ENCODE peak calls at places on chromosomes 1 and 21, in five cellular contexts. U is breast epithelium, Q is NB4, P is prostate gland, S is neuronal stem cell. E is an unnamed sample.

GRCh38 chr1:227927971-227928741 is 19.6 kb downstream of the WNT9A start:
- DNase-seq in U (no peak), Q (no peak), P (no peak), S (no peak), E (no peak)

GRCh38 chr1:169052727-169053126 is 53.8 kb upstream of the ATP1B1 start:
- DNase-seq in U (no peak), Q (peak; percentile 7), P (no peak), S (no peak), E (no peak)

GRCh38 chr1:67242016-67242415 is 65.7 kb upstream of the IL12RB2 start:
- DNase-seq in U (no peak), Q (no peak), P (no peak), S (no peak), E (no peak)

GRCh38 chr1:181704556-181704955 is 221.2 kb downstream of the CACNA1E start:
- DNase-seq in U (no peak), Q (no peak), P (no peak), S (peak; percentile 20), E (no peak)

GRCh38 chr1:204294371-204294770 is 65.4 kb downstream of the PLEKHA6 start:
- DNase-seq in U (peak; percentile 81), Q (no peak), P (no peak), S (no peak), E (no peak)

GRCh38 chr1:51627672-51628071 is 10.8 kb downstream of the OSBPL9 start:
- DNase-seq in U (no peak), Q (peak; percentile 61), P (no peak), S (no peak), E (peak; percentile 59)

GRCh38 chr1:151513626-151514101 is 2.5 kb downstream of the CGN start:
- DNase-seq in U (peak; percentile 58), Q (no peak), P (peak; percentile 67), S (no peak), E (no peak)

GRCh38 chr1:75559800-75560199 is 51.1 kb downstream of the SLC44A5 start:
- DNase-seq in U (no peak), Q (no peak), P (no peak), S (no peak), E (no peak)

GRCh38 chr1:206899717-206900116 is 2.5 kb downstream of the IL24 start:
- DNase-seq in U (no peak), Q (no peak), P (no peak), S (no peak), E (peak; percentile 52)

GRCh38 chr1:230237805-230238204 is 170.8 kb downstream of the GALNT2 start:
- DNase-seq in U (no peak), Q (no peak), P (no peak), S (no peak), E (no peak)

GRCh38 chr1:49416758-49417157 is 607.0 kb downstream of the AGBL4 start:
- DNase-seq in U (no peak), Q (no peak), P (no peak), S (no peak), E (no peak)

GRCh38 chr1:98288494-98288893 is 367.7 kb upstream of the DPYD start:
- DNase-seq in U (no peak), Q (peak; percentile 17), P (no peak), S (no peak), E (no peak)

GRCh38 chr1:98289296-98289695 is 368.5 kb upstream of the DPYD start:
- DNase-seq in U (no peak), Q (no peak), P (no peak), S (no peak), E (no peak)

GRCh38 chr1:98286656-98287055 is 365.8 kb upstream of the DPYD start:
- DNase-seq in U (no peak), Q (no peak), P (no peak), S (no peak), E (no peak)
- H3K4me3 ChIP-seq in U (no peak overlapping the region), Q (no peak overlapping the region), P (no peak overlapping the region), S (no peak overlapping the region), E (no peak overlapping the region)

GRCh38 chr1:9428601-9429368 is 110.5 kb upstream of the SLC25A33 start:
- DNase-seq in U (peak; percentile 100), Q (peak; percentile 98), P (peak; percentile 100), S (peak; percentile 99), E (peak; percentile 98)
- H3K4me3 ChIP-seq in U (peak overlapping the region; percentile 67), Q (peak overlapping the region; percentile 61), P (peak overlapping the region; percentile 36), S (peak overlapping the region; percentile 75), E (peak overlapping the region; percentile 35)

DNA sequence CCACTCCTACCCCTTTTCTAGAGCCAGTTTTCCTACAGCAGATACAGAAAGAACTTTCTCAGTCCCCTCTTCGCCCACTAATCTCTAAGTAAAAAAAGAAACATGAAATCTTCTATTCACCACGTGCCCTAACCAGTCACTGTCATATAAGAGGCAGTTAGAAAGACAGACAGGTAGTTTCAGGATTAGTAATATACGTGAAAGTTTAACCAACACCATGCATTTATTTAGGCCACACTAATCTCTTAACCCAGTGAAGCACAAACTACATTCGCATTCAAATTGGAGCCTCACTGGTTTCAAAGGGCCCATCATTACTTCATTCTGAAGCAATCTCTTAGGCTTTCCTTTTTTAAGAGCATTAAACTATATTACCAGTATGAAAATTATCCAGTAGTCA is 10.1 kb downstream of the GPATCH2 start:
- DNase-seq in U (no peak), Q (no peak), P (no peak), S (no peak), E (no peak)
- H3K4me3 ChIP-seq in U (no peak overlapping the region), Q (no peak overlapping the region), P (no peak overlapping the region), S (no peak overlapping the region), E (no peak overlapping the region)

GRCh38 chr1:121445677-121446076 is 260.9 kb downstream of the SRGAP2C start:
- DNase-seq in U (no peak), Q (no peak), P (no peak), S (no peak), E (no peak)

GRCh38 chr1:121440993-121441392 is 256.2 kb downstream of the SRGAP2C start:
- DNase-seq in U (no peak), Q (no peak), P (no peak), S (no peak), E (no peak)

GRCh38 chr1:121448851-121449250 is 264.1 kb downstream of the SRGAP2C start:
- DNase-seq in U (no peak), Q (no peak), P (no peak), S (no peak), E (no peak)

GRCh38 chr1:121444096-121444495 is 259.3 kb downstream of the SRGAP2C start:
- DNase-seq in U (no peak), Q (no peak), P (no peak), S (no peak), E (no peak)

GRCh38 chr1:121443131-121443530 is 258.4 kb downstream of the SRGAP2C start:
- DNase-seq in U (no peak), Q (no peak), P (no peak), S (no peak), E (no peak)
- H3K4me3 ChIP-seq in U (no peak overlapping the region), Q (no peak overlapping the region), P (no peak overlapping the region), S (no peak overlapping the region), E (no peak overlapping the region)

DNA sequence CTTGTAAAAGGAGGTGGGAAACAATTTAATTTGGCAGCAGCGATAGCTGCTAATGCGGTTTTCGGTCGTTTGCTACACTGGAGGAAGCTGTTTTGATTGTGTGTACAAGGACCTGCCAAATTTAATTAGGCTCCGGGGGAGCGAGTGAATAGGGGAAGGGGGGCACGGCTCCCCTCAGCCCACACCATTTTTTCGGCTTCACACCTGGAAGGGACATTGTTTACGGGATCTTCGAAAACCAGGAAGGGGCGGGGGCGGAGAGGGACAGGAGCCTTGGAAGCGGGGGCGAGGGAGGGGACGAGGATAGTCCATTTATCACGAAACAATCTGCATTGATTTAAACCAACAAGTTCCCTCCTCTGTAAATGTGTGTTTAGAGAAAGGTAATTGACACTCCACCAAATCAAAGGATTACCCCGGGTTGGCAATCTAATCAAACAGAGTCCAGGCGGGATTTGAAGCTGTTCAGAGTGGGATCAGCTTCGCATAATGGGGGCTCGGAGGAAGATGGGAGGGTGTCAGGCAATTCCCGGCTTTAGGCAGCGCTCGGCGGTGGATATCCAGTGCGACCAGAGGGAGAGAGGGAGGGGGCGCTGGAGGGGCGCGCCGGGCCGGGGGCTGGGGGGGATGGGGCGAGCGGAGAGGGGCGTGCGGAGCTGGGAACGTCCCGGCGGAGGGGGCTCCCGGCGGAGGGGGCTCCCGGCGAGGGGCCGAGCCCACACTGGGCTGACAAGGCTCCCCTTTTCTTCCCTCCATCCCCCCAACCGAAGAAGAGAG is 9.8 kb downstream of the PAX7 start:
- DNase-seq in U (no peak), Q (no peak), P (no peak), S (no peak), E (no peak)
- H3K4me3 ChIP-seq in U (no peak overlapping the region), Q (no peak overlapping the region), P (no peak overlapping the region), S (no peak overlapping the region), E (no peak overlapping the region)

GRCh38 chr21:21200939-21201610 is 202.9 kb downstream of the NCAM2 start:
- DNase-seq in U (no peak), Q (no peak), P (no peak), S (no peak), E (no peak)
- H3K4me3 ChIP-seq in U (peak overlapping the region; percentile 46), Q (no peak overlapping the region), P (no peak overlapping the region), S (no peak overlapping the region), E (no peak overlapping the region)

DNA sequence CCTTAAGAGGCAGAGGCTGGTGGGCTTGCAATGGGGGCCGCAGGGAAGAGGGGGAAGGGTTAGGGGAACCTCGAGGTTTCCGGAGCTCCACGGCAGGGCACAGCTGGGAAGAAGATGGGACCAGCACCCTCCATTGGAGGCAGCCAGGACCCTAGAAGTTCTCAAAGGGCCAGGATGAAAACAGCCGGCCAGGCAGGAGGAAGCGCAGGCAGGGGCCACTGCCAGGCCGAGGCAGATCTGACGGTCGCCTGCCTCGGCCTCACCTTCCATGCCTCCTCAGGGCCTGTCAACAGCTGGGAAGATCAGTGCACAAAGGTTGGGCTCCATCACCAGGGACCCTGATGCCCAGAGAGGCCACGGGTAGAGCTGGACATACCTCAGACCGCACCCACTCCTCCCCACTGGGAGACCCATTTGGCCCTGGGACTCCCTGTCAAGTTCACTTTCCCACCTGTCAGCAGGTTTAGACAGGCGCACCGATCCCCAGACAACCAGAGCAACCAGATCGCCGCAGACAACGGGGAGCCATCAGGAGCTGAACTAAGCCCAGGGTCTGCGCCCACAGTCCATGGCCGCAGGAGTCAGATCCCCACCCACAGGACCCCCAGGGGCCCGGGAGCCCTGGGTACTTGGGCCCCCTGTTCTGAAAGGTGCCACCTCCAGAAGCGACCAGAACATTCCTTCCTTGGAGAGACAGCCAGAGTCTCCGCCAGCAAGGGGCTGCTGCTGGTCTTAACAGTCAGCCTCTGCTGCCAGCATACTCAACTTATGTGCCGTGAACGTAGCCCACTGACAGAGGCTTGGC is 2.2 kb downstream of the SLC19A1 start:
- DNase-seq in U (no peak), Q (no peak), P (no peak), S (no peak), E (no peak)
- H3K4me3 ChIP-seq in U (no peak overlapping the region), Q (peak overlapping the region; percentile 91), P (no peak overlapping the region), S (no peak overlapping the region), E (no peak overlapping the region)

GRCh38 chr1:11903210-11903609 is 23.0 kb downstream of the KIAA2013 start:
- DNase-seq in U (no peak), Q (no peak), P (no peak), S (no peak), E (no peak)

GRCh38 chr1:11906870-11907269 is 19.4 kb downstream of the KIAA2013 start:
- DNase-seq in U (no peak), Q (no peak), P (no peak), S (no peak), E (no peak)

GRCh38 chr1:11908139-11909021 is 17.8 kb downstream of the KIAA2013 start:
- DNase-seq in U (peak; percentile 93), Q (peak; percentile 95), P (peak; percentile 95), S (peak; percentile 86), E (peak; percentile 97)

GRCh38 chr1:11904978-11905377 is 21.2 kb downstream of the KIAA2013 start:
- DNase-seq in U (no peak), Q (no peak), P (no peak), S (no peak), E (no peak)

GRCh38 chr1:11907275-11908138 is 18.7 kb downstream of the KIAA2013 start:
- DNase-seq in U (peak; percentile 97), Q (peak; percentile 93), P (peak; percentile 90), S (peak; percentile 92), E (peak; percentile 96)
- H3K4me3 ChIP-seq in U (peak overlapping the region; percentile 74), Q (no peak overlapping the region), P (peak overlapping the region; percentile 54), S (no peak overlapping the region), E (no peak overlapping the region)